ENCODE peak calls at places on chromosomes 6 and 20, in ten cellular contexts. O is NCI-H1092, M is SHP77, T is adrenal gland, P is GM10248, L is sciatic nerve, C is hepatocyte, W is MV-4-11, J is NCI-H345, Z is MCF 10A. R is an unnamed sample.

GRCh38 chr6:68637782-68638181 is 2.7 kb downstream of the ADGRB3 start:
- DNase-seq in O (no peak), M (no peak), T (no peak), P (no peak), L (no peak), C (no peak), W (no peak), J (no peak), Z (no peak), R (no peak)

GRCh38 chr20:2465100-2465499 is 5.5 kb downstream of the SNRPB start:
- DNase-seq in O (no peak), M (no peak), T (no peak), P (no peak), L (no peak), C (no peak), W (peak), J (no peak), Z (no peak), R (no peak)

GRCh38 chr6:84825461-84825860 is 61.1 kb upstream of the TBX18 start:
- DNase-seq in O (no peak), M (no peak), T (no peak), P (no peak), L (no peak), C (peak), W (peak), J (no peak), Z (peak), R (no peak)

GRCh38 chr6:138007014-138007472 is 100.2 kb downstream of the PERP start:
- DNase-seq in O (no peak), M (no peak), T (no peak), P (peak), L (no peak), C (peak), W (no peak), J (peak), Z (peak), R (peak)

GRCh38 chr6:48429021-48429420 is 318.0 kb upstream of the PTCHD4 start:
- DNase-seq in O (no peak), M (peak), T (no peak), P (no peak), L (no peak), C (no peak), W (no peak), J (peak), Z (peak), R (no peak)

GRCh38 chr6:17907467-17908229 is 79.8 kb downstream of the KIF13A start:
- DNase-seq in O (no peak), M (no peak), T (peak), P (no peak), L (peak), C (peak), W (peak), J (no peak), Z (peak), R (peak)

GRCh38 chr6:143804835-143805239 is 38.3 kb upstream of the LTV1 start:
- DNase-seq in O (no peak), M (no peak), T (no peak), P (no peak), L (no peak), C (no peak), W (no peak), J (no peak), Z (no peak), R (no peak)

GRCh38 chr6:11732036-11732545 is 46.5 kb downstream of the ADTRP start:
- DNase-seq in O (no peak), M (no peak), T (peak), P (peak), L (peak), C (no peak), W (peak), J (no peak), Z (no peak), R (peak)

GRCh38 chr6:38508894-38509293 is 130.8 kb downstream of the BTBD9 start:
- DNase-seq in O (peak), M (no peak), T (no peak), P (no peak), L (no peak), C (no peak), W (peak), J (peak), Z (peak), R (no peak)

GRCh38 chr20:39421571-39422099 is 459.5 kb downstream of the DHX35 start:
- DNase-seq in O (no peak), M (no peak), T (no peak), P (no peak), L (no peak), C (no peak), W (no peak), J (no peak), Z (no peak), R (no peak)

GRCh38 chr6:6694368-6694780 is 105.9 kb downstream of the LY86 start:
- DNase-seq in O (no peak), M (no peak), T (no peak), P (no peak), L (no peak), C (no peak), W (no peak), J (no peak), Z (no peak), R (no peak)

GRCh38 chr6:5695260-5696245 is 311.2 kb downstream of the NRN1 start:
- DNase-seq in O (no peak), M (no peak), T (no peak), P (no peak), L (no peak), C (no peak), W (peak), J (no peak), Z (peak), R (no peak)

GRCh38 chr20:23048283-23049200 is 930 bp downstream of the THBD start:
- DNase-seq in O (peak), M (no peak), T (peak), P (peak), L (peak), C (peak), W (peak), J (peak), Z (no peak), R (peak)

GRCh38 chr6:72820906-72821305 is 199.0 kb downstream of the KCNQ5 start:
- DNase-seq in O (no peak), M (no peak), T (no peak), P (no peak), L (no peak), C (no peak), W (no peak), J (no peak), Z (no peak), R (no peak)

GRCh38 chr6:57297505-57297904 is 19.9 kb upstream of the PRIM2 start:
- DNase-seq in O (no peak), M (no peak), T (no peak), P (no peak), L (no peak), C (no peak), W (no peak), J (no peak), Z (no peak), R (no peak)

GRCh38 chr6:47075741-47076421 is 33.7 kb upstream of the ADGRF1 start:
- DNase-seq in O (no peak), M (no peak), T (no peak), P (no peak), L (no peak), C (no peak), W (no peak), J (no peak), Z (no peak), R (no peak)

GRCh38 chr6:87628881-87629280 is 38.9 kb downstream of the ORC3 start:
- DNase-seq in O (no peak), M (no peak), T (no peak), P (no peak), L (no peak), C (no peak), W (no peak), J (no peak), Z (no peak), R (no peak)

GRCh38 chr6:52787917-52788316 is 15.7 kb downstream of the GSTA1 start:
- DNase-seq in O (no peak), M (no peak), T (no peak), P (no peak), L (no peak), C (peak), W (no peak), J (no peak), Z (no peak), R (no peak)

GRCh38 chr6:46652232-46652602 is 401 bp downstream of the CYP39A1 start:
- DNase-seq in O (no peak), M (no peak), T (no peak), P (no peak), L (no peak), C (peak), W (no peak), J (no peak), Z (no peak), R (no peak)

GRCh38 chr6:52551483-52552277 is 25.2 kb downstream of the TRAM2 start:
- DNase-seq in O (peak), M (peak), T (peak), P (no peak), L (no peak), C (peak), W (no peak), J (peak), Z (peak), R (peak)

GRCh38 chr20:22743426-22743825 is 159.1 kb upstream of the FOXA2 start:
- DNase-seq in O (no peak), M (no peak), T (no peak), P (no peak), L (no peak), C (no peak), W (no peak), J (no peak), Z (peak), R (no peak)

GRCh38 chr20:57680934-57681914 is 28.6 kb downstream of the PMEPA1 start:
- DNase-seq in O (no peak), M (no peak), T (no peak), P (no peak), L (no peak), C (no peak), W (no peak), J (no peak), Z (no peak), R (no peak)

GRCh38 chr6:136323431-136324112 is 33.9 kb upstream of the BCLAF1 start:
- DNase-seq in O (no peak), M (no peak), T (peak), P (no peak), L (no peak), C (peak), W (no peak), J (no peak), Z (no peak), R (no peak)

GRCh38 chr20:34982270-34983088 is 26.8 kb downstream of the MYH7B start:
- DNase-seq in O (no peak), M (no peak), T (no peak), P (no peak), L (no peak), C (no peak), W (no peak), J (no peak), Z (no peak), R (no peak)

GRCh38 chr6:44925100-44925739 is 402.9 kb upstream of the RUNX2 start:
- DNase-seq in O (no peak), M (peak), T (no peak), P (peak), L (no peak), C (peak), W (no peak), J (peak), Z (no peak), R (no peak)

GRCh38 chr20:461254-462198 is 807 bp downstream of the TBC1D20 start:
- DNase-seq in O (no peak), M (peak), T (peak), P (peak), L (peak), C (peak), W (peak), J (peak), Z (peak), R (peak)

GRCh38 chr6:2205396-2205795 is 40.0 kb downstream of the GMDS start:
- DNase-seq in O (no peak), M (no peak), T (no peak), P (no peak), L (no peak), C (no peak), W (no peak), J (no peak), Z (no peak), R (no peak)

GRCh38 chr20:13865156-13865555 is 80.3 kb downstream of the NDUFAF5 start:
- DNase-seq in O (no peak), M (no peak), T (no peak), P (no peak), L (no peak), C (no peak), W (no peak), J (no peak), Z (no peak), R (no peak)

GRCh38 chr6:34092631-34093030 is 53.3 kb downstream of the GRM4 start:
- DNase-seq in O (no peak), M (no peak), T (no peak), P (no peak), L (no peak), C (no peak), W (no peak), J (no peak), Z (no peak), R (no peak)

GRCh38 chr20:16028923-16029322 is 544.3 kb downstream of the KIF16B start:
- DNase-seq in O (no peak), M (no peak), T (no peak), P (no peak), L (no peak), C (no peak), W (peak), J (no peak), Z (no peak), R (no peak)

GRCh38 chr6:34301408-34301807 is 52.6 kb upstream of the SMIM29 start:
- DNase-seq in O (no peak), M (no peak), T (peak), P (no peak), L (peak), C (peak), W (no peak), J (no peak), Z (peak), R (no peak)

GRCh38 chr6:165615629-165616028 is 47.4 kb downstream of the PDE10A start:
- DNase-seq in O (no peak), M (no peak), T (peak), P (no peak), L (no peak), C (no peak), W (no peak), J (no peak), Z (no peak), R (no peak)

R was measured in stomach.